ENCODE peak calls at places on chromosomes 4 and X, in six cellular contexts. Q is activated CD4-positive, alpha-beta T cell treated with anti-CD3 and anti-CD28 coated beads, Interleukin-2, amount 50 U/mL, for 24 hours; A is bronchial epithelial cell; G is uterus; P is T-helper 1 cell; U is transverse colon. N is an unnamed sample.

GRCh38 chr4:82713856-82714255 is 84.7 kb downstream of the SCD5 start:
- DNase-seq in Q (no peak), A (peak), G (no peak), P (no peak), U (no peak), N (no peak)

GRCh38 chr4:179110816-179111215 is 1668.6 kb upstream of the AGA start:
- DNase-seq in Q (no peak), A (no peak), G (no peak), P (no peak), U (no peak), N (no peak)

GRCh38 chrX:115058276-115058675 is 40.9 kb upstream of the IL13RA2 start:
- DNase-seq in Q (no peak), A (peak), G (no peak), P (no peak), U (no peak), N (no peak)

GRCh38 chr4:169342159-169342865 is 71.6 kb upstream of the SH3RF1 start:
- DNase-seq in Q (no peak), A (no peak), G (no peak), P (no peak), U (no peak), N (no peak)

GRCh38 chr4:37615720-37616063 is 70.5 kb downstream of the RELL1 start:
- DNase-seq in Q (no peak), A (no peak), G (no peak), P (no peak), U (no peak), N (no peak)

GRCh38 chr4:148747721-148748268 is 305.6 kb upstream of the NR3C2 start:
- DNase-seq in Q (no peak), A (no peak), G (no peak), P (no peak), U (no peak), N (no peak)

GRCh38 chr4:63728480-63729177 is 680.6 kb downstream of the TECRL start:
- DNase-seq in Q (no peak), A (no peak), G (no peak), P (no peak), U (no peak), N (no peak)

GRCh38 chr4:126071346-126072333 is 756.9 kb downstream of the FAT4 start:
- DNase-seq in Q (no peak), A (peak), G (no peak), P (no peak), U (no peak), N (no peak)

GRCh38 chr4:61489927-61490326 is 289.8 kb downstream of the ADGRL3 start:
- DNase-seq in Q (no peak), A (no peak), G (no peak), P (no peak), U (no peak), N (no peak)

GRCh38 chr4:75340561-75340960 is 173.6 kb downstream of the RCHY1 start:
- DNase-seq in Q (no peak), A (no peak), G (no peak), P (no peak), U (no peak), N (no peak)

GRCh38 chr4:165684177-165684870 is 188.7 kb upstream of the TLL1 start:
- DNase-seq in Q (no peak), A (peak), G (no peak), P (no peak), U (no peak), N (no peak)

GRCh38 chr4:112982677-112983076 is 66.8 kb upstream of the ANK2 start:
- DNase-seq in Q (no peak), A (no peak), G (no peak), P (no peak), U (no peak), N (no peak)

GRCh38 chrX:72621163-72621562 is 48.5 kb upstream of the HDAC8 start:
- DNase-seq in Q (no peak), A (peak), G (no peak), P (no peak), U (no peak), N (no peak)

GRCh38 chrX:20680998-20681397 is 414.3 kb upstream of the RPS6KA3 start:
- DNase-seq in Q (no peak), A (peak), G (no peak), P (no peak), U (no peak), N (peak)

GRCh38 chr4:168515222-168516011 is 18.6 kb downstream of the PALLD start:
- DNase-seq in Q (no peak), A (peak), G (no peak), P (no peak), U (no peak), N (no peak)

GRCh38 chr4:75718529-75718928 is 5.8 kb upstream of the USO1 start:
- DNase-seq in Q (no peak), A (peak), G (no peak), P (no peak), U (no peak), N (peak)

GRCh38 chr4:54819044-54819443 is 161.3 kb downstream of the KIT start:
- DNase-seq in Q (no peak), A (peak), G (no peak), P (no peak), U (no peak), N (no peak)

GRCh38 chrX:144717682-144718081 is 529.6 kb upstream of the SPANXN1 start:
- DNase-seq in Q (no peak), A (no peak), G (no peak), P (no peak), U (no peak), N (no peak)

GRCh38 chr4:10096201-10096975 is 20.2 kb downstream of the WDR1 start:
- DNase-seq in Q (peak), A (peak), G (peak), P (peak), U (peak), N (peak)

GRCh38 chrX:20019672-20020365 is 29.0 kb upstream of the BCLAF3 start:
- DNase-seq in Q (no peak), A (no peak), G (no peak), P (no peak), U (no peak), N (no peak)

GRCh38 chrX:17375361-17375630 is 296 bp downstream of the NHS start:
- DNase-seq in Q (no peak), A (no peak), G (no peak), P (no peak), U (no peak), N (no peak)

GRCh38 chr4:88527787-88528186 is 4.2 kb upstream of the PYURF start:
- DNase-seq in Q (no peak), A (no peak), G (no peak), P (no peak), U (no peak), N (no peak)

GRCh38 chr4:173508386-173509002 is 21.5 kb downstream of the HAND2 start:
- DNase-seq in Q (no peak), A (no peak), G (no peak), P (no peak), U (no peak), N (peak)

GRCh38 chr4:173763374-173763773 is 233.3 kb upstream of the HAND2 start:
- DNase-seq in Q (no peak), A (no peak), G (no peak), P (no peak), U (no peak), N (no peak)

GRCh38 chrX:70171636-70172035 is 5.6 kb upstream of the DGAT2L6 start:
- DNase-seq in Q (no peak), A (peak), G (no peak), P (no peak), U (no peak), N (no peak)

GRCh38 chr4:151195801-151196200 is 81.2 kb upstream of the PRSS48 start:
- DNase-seq in Q (no peak), A (peak), G (no peak), P (no peak), U (no peak), N (no peak)

GRCh38 chrX:65821721-65822496 is 154.5 kb downstream of the MSN start:
- DNase-seq in Q (no peak), A (no peak), G (no peak), P (peak), U (peak), N (no peak)

GRCh38 chr4:96603635-96604034 is 763.7 kb downstream of the PDHA2 start:
- DNase-seq in Q (no peak), A (no peak), G (no peak), P (no peak), U (no peak), N (no peak)

GRCh38 chr4:123093247-123093646 is 170.8 kb upstream of the NUDT6 start:
- DNase-seq in Q (no peak), A (no peak), G (no peak), P (peak), U (no peak), N (no peak)

GRCh38 chr4:108787106-108787505 is 24.3 kb upstream of the ETNPPL start:
- DNase-seq in Q (no peak), A (no peak), G (no peak), P (no peak), U (no peak), N (no peak)

GRCh38 chr4:85177092-85177491 is 210.6 kb upstream of the WDFY3 start:
- DNase-seq in Q (no peak), A (no peak), G (no peak), P (no peak), U (no peak), N (no peak)

GRCh38 chr4:181756451-181756850 is 486.8 kb upstream of the TENM3 start:
- DNase-seq in Q (no peak), A (no peak), G (no peak), P (no peak), U (no peak), N (no peak)

GRCh38 chr4:56641494-56642051 is 39.5 kb downstream of the HOPX start:
- DNase-seq in Q (no peak), A (peak), G (no peak), P (no peak), U (no peak), N (peak)

GRCh38 chr4:137572647-137573046 is 40.4 kb upstream of the PCDH18 start:
- DNase-seq in Q (no peak), A (no peak), G (no peak), P (no peak), U (no peak), N (no peak)

GRCh38 chr4:128663325-128663724 is 146.2 kb upstream of the JADE1 start:
- DNase-seq in Q (no peak), A (no peak), G (no peak), P (peak), U (peak), N (no peak)

GRCh38 chrX:134669378-134670098 is 11.3 kb upstream of the PLAC1 start:
- DNase-seq in Q (no peak), A (peak), G (peak), P (no peak), U (peak), N (peak)

GRCh38 chr4:22500128-22500611 is 15.7 kb downstream of the ADGRA3 start:
- DNase-seq in Q (no peak), A (peak), G (no peak), P (no peak), U (peak), N (no peak)

GRCh38 chrX:139877710-139878414 is 55.0 kb downstream of the ATP11C start:
- DNase-seq in Q (no peak), A (no peak), G (no peak), P (no peak), U (no peak), N (no peak)